ENCODE peak calls at places on chromosomes 11 and 22, in four cellular contexts. D is K562, I is foreskin fibroblast, V is thyroid gland. R is an unnamed sample.

GRCh38 chr11:962743-963142 is 37.1 kb downstream of the AP2A2 start:
- DNase-seq in I (no peak), V (no peak), D (peak; percentile 47), R (no peak)

GRCh38 chr11:26730711-26731460 is 9.0 kb upstream of the SLC5A12 start:
- DNase-seq in I (peak; percentile 53), D (no peak), V (no peak), R (peak; percentile 18)

GRCh38 chr11:57546869-57547518 is 9.6 kb downstream of the SMTNL1 start:
- DNase-seq in V (no peak), D (peak; percentile 49), I (peak; percentile 82), R (peak; percentile 21)

GRCh38 chr22:35437038-35437437 is 37.1 kb downstream of the MCM5 start:
- DNase-seq in V (no peak), I (no peak), D (peak; percentile 81), R (no peak)

GRCh38 chr11:78111298-78111697 is 28.1 kb downstream of the ALG8 start:
- DNase-seq in D (no peak), I (no peak), V (no peak), R (no peak)

GRCh38 chr11:34316347-34317037 is 41.3 kb downstream of the ABTB2 start:
- DNase-seq in V (no peak), D (no peak), I (peak; percentile 23), R (peak; percentile 57)

GRCh38 chr11:33478111-33478573 is 221.0 kb downstream of the HIPK3 start:
- DNase-seq in V (no peak), D (no peak), I (peak; percentile 70), R (no peak)

GRCh38 chr22:50191041-50191740 is 5.5 kb downstream of the TRABD start:
- DNase-seq in V (no peak), D (no peak), I (no peak), R (peak; percentile 61)

GRCh38 chr11:83827940-83828554 is 541.9 kb upstream of the CCDC90B start:
- DNase-seq in I (peak; percentile 45), V (no peak), D (peak; percentile 19), R (peak; percentile 28)

GRCh38 chr11:94835571-94835970 is 67.4 kb downstream of the AMOTL1 start:
- DNase-seq in I (peak; percentile 58), D (no peak), V (no peak), R (peak; percentile 71)

GRCh38 chr22:32469799-32470212 is 4.8 kb upstream of the FBXO7 start:
- DNase-seq in I (peak; percentile 90), V (no peak), D (peak; percentile 49), R (peak; percentile 86)

GRCh38 chr11:128948583-128948982 is 5.9 kb upstream of the TP53AIP1 start:
- DNase-seq in V (no peak), D (no peak), I (no peak), R (peak; percentile 19)

GRCh38 chr11:92528051-92528450 is 303.4 kb downstream of the FAT3 start:
- DNase-seq in D (no peak), V (no peak), I (no peak), R (peak; percentile 43)

GRCh38 chr11:17722000-17722643 is 2.8 kb downstream of the MYOD1 start:
- DNase-seq in V (no peak), I (peak; percentile 61), D (peak; percentile 31), R (no peak)

GRCh38 chr11:93552874-93553273 is 9.7 kb upstream of the SMCO4 start:
- DNase-seq in V (no peak), I (no peak), D (no peak), R (no peak)

GRCh38 chr22:27149886-27150529 is 492.6 kb downstream of the MIAT start:
- DNase-seq in I (peak; percentile 38), D (no peak), V (no peak), R (no peak)

GRCh38 chr11:76443254-76443935 is 1.4 kb upstream of the EMSY start:
- DNase-seq in D (peak; percentile 27), V (no peak), I (peak; percentile 34), R (peak; percentile 22)

GRCh38 chr11:123302751-123303195 is 107.7 kb upstream of the CLMP start:
- DNase-seq in I (peak; percentile 58), V (no peak), D (no peak), R (peak; percentile 24)

GRCh38 chr11:64298966-64299846 is 952 bp upstream of the CATSPERZ start:
- DNase-seq in V (peak; percentile 83), D (no peak), I (peak; percentile 78), R (peak; percentile 24)
- H3K4me3 ChIP-seq in V (no peak overlapping the region), D (no peak overlapping the region), I (peak overlapping the region; percentile 36), R (peak overlapping the region; percentile 38)

DNA sequence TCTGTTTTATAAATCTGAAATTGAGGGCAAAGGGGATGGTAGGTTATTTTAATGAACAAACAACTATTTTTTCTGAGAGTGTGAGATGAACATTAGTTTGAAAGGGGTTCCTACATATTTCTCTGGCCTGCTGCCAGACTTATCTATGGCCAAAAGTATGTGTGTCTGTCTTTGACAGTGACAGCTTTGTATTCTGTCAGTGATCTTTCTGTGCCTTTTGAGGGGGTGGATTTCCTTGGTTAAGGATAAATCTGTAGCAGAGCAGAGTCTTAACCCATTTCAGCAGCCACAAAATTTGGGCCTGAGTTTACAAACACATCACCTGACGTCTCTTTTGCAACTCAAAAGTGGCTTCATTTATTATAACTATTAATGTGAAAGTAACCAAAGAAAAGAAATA is 30.9 kb downstream of the ZFTA start:
- DNase-seq in V (no peak), D (peak; percentile 27), I (no peak), R (no peak)
- TF ChIP-seq CTCF in V (no peak), D (no peak), I (no peak), R (no peak)

DNA sequence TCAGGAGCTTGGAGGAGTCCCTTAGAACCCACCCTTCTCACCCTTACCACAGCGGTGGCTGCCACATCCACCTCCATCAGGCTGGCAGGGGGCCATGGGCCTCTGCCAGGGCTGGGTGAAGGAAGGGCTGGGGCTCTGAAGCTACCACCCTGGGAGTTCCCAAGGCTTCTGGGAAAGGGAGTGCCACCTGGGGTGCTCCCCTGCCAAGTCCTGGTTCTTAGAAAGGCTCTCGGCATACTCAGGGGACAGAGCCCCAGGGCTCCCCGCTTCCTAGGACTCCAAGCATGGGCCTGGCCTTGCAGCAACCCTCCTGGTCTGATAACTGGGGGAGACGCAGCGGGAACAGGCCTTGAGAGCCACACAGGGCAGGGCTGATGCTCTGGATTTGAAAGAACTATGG is 438 bp upstream of the PLA2G3 start:
- DNase-seq in V (peak; percentile 63), I (no peak), D (no peak), R (no peak)
- H3K4me3 ChIP-seq in V (no peak overlapping the region), I (no peak overlapping the region), D (no peak overlapping the region), R (no peak overlapping the region)

DNA sequence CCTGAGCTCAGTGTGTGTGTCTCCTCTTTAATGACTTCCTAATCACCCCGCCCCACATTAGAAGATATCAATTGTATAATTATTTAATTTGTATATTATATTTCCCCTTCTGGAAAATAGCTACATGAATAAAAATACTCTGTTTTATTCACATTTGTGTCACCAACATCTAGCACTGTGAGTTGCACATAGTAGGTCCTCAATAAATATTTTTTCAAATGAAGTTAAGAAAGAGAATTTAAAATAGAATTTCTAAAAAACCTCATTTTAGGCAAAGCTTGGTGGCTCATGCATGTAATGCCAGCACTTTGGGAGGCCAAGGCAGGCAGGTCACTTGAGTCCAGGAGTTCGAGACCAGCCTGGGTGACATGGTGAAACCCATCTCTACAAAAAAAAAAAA is 59.7 kb downstream of the FAM83F start:
- DNase-seq in D (no peak), V (no peak), I (no peak), R (no peak)
- TF ChIP-seq CTCF in D (no peak), V (no peak), I (no peak), R (no peak)